ENCODE peak calls at places on chromosomes 2 and 18, in eight cellular contexts. V is body of pancreas, B is dorsolateral prefrontal cortex, O is A673, S is psoas muscle, W is lower lobe of right lung, H is breast epithelium, T is sigmoid colon. A is an unnamed sample.

GRCh38 chr2:232489516-232490220 is 2.0 kb upstream of the ECEL1 start:
- DNase-seq in V (no peak), B (no peak), O (no peak), S (no peak), W (peak; percentile 22), H (no peak), T (peak; percentile 59), A (no peak)

GRCh38 chr2:161999331-161999730 is 74.7 kb downstream of the DPP4 start:
- DNase-seq in V (no peak), B (no peak), O (no peak), S (no peak), W (no peak), H (no peak), T (no peak), A (no peak)

GRCh38 chr2:235669269-235669831 is 175.5 kb downstream of the AGAP1 start:
- DNase-seq in V (peak; percentile 59), B (peak; percentile 87), O (peak; percentile 87), S (peak; percentile 83), W (peak; percentile 72), H (no peak), T (peak; percentile 84), A (peak; percentile 80)

GRCh38 chr2:16226942-16227664 is 286.8 kb downstream of the MYCN start:
- DNase-seq in V (peak; percentile 5), B (no peak), O (peak; percentile 84), S (no peak), W (no peak), H (peak; percentile 21), T (no peak), A (no peak)

GRCh38 chr18:905948-906415 is 1.3 kb downstream of the ADCYAP1 start:
- DNase-seq in V (no peak), B (no peak), O (no peak), S (no peak), W (no peak), H (no peak), T (no peak), A (no peak)

GRCh38 chr2:172239944-172240590 is 137.4 kb upstream of the DLX2 start:
- DNase-seq in V (no peak), B (no peak), O (no peak), S (no peak), W (no peak), H (no peak), T (no peak), A (no peak)

GRCh38 chr2:883260-884026 is 67.2 kb upstream of the SNTG2 start:
- DNase-seq in V (no peak), B (no peak), O (no peak), S (no peak), W (no peak), H (no peak), T (no peak), A (peak; percentile 16)

GRCh38 chr2:200039847-200040246 is 84.5 kb downstream of the MAIP1 start:
- DNase-seq in V (no peak), B (no peak), O (no peak), S (no peak), W (no peak), H (no peak), T (no peak), A (no peak)

GRCh38 chr2:28270456-28271146 is 122.1 kb upstream of the FOSL2 start:
- DNase-seq in V (no peak), B (no peak), O (no peak), S (no peak), W (no peak), H (no peak), T (no peak), A (no peak)

GRCh38 chr2:28273751-28274150 is 118.9 kb upstream of the FOSL2 start:
- DNase-seq in V (no peak), B (no peak), O (no peak), S (no peak), W (no peak), H (no peak), T (no peak), A (peak; percentile 42)

GRCh38 chr2:28271231-28271913 is 121.3 kb upstream of the FOSL2 start:
- DNase-seq in V (no peak), B (no peak), O (no peak), S (no peak), W (no peak), H (no peak), T (no peak), A (no peak)

GRCh38 chr2:28269019-28269784 is 123.5 kb upstream of the FOSL2 start:
- DNase-seq in V (peak; percentile 18), B (no peak), O (no peak), S (no peak), W (no peak), H (no peak), T (no peak), A (peak; percentile 79)

GRCh38 chr2:28271914-28272240 is 120.8 kb upstream of the FOSL2 start:
- DNase-seq in V (no peak), B (no peak), O (no peak), S (no peak), W (no peak), H (no peak), T (no peak), A (no peak)
- H3K4me3 ChIP-seq in V (no peak overlapping the region), B (no peak overlapping the region), O (no peak overlapping the region), S (no peak overlapping the region), W (no peak overlapping the region), H (no peak overlapping the region), T (no peak overlapping the region), A (no peak overlapping the region)

GRCh38 chr2:240251848-240252190 is 111.4 kb upstream of the OTOS start:
- DNase-seq in V (no peak), B (no peak), O (no peak), S (no peak), W (no peak), H (no peak), T (no peak), A (no peak)

GRCh38 chr2:240248981-240249422 is 108.5 kb upstream of the OTOS start:
- DNase-seq in V (no peak), B (no peak), O (no peak), S (no peak), W (peak; percentile 43), H (no peak), T (peak; percentile 60), A (peak; percentile 9)

GRCh38 chr2:240250985-240251847 is 110.8 kb upstream of the OTOS start:
- DNase-seq in V (peak; percentile 95), B (peak; percentile 91), O (no peak), S (peak; percentile 92), W (peak; percentile 87), H (peak; percentile 84), T (peak; percentile 95), A (peak; percentile 74)

GRCh38 chr2:240249423-240250149 is 109.1 kb upstream of the OTOS start:
- DNase-seq in V (no peak), B (peak; percentile 76), O (no peak), S (no peak), W (peak; percentile 45), H (peak; percentile 16), T (peak; percentile 69), A (peak; percentile 9)

DNA sequence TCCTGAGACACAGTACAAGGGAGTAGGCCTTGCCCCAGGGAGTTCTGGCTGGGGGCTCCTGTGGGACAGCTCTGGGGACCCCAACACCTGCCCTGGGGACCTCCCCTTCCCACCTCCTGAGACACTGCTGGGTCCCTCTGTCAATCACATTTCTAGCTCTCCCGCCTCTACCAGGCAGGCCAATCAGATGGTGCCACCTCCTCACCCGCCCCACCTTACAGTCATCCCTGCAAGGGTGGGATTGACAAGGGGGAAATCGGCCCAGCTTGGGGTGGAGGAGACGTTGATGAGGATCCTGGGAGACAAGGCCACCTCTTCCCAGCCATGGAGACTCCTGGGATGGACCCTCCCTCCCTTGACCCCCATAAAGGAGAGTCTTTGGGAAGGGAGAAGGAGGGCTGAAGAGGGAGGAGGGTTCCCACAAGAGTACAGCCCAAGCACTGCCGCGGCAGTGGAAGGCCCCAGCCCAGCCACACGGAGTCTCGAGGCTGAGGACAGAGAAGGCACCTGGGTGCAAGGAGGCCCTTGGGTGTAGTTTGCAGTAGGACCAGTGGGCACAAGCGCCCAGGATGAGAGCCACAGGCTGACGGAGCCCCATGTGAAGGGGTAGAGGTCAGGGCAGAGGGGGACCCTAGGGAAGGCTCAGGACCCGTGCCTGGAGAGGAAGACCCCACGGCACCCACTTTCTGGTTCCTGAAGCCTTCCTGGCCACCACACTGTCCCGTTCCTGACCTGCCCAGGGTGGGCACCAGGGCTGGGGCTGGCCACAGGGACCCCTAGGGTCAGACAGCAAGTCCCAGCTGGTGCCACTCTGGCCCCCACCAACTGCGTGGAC is 109.9 kb upstream of the OTOS start:
- DNase-seq in V (no peak), B (no peak), O (no peak), S (no peak), W (peak; percentile 36), H (no peak), T (peak; percentile 61), A (peak; percentile 16)
- H3K27ac ChIP-seq in V (peak overlapping the region; percentile 98), B (peak overlapping the region; percentile 92), O (no peak overlapping the region), S (peak overlapping the region; percentile 97), W (peak overlapping the region; percentile 74), H (peak overlapping the region; percentile 83), T (peak overlapping the region; percentile 75), A (peak overlapping the region; percentile 8)

GRCh38 chr18:75784413-75784812 is 356.9 kb upstream of the SMIM21 start:
- DNase-seq in V (no peak), B (no peak), O (no peak), S (no peak), W (no peak), H (no peak), T (no peak), A (no peak)
- H3K4me3 ChIP-seq in V (no peak overlapping the region), B (peak overlapping the region; percentile 27), O (no peak overlapping the region), S (no peak overlapping the region), W (no peak overlapping the region), H (no peak overlapping the region), T (peak overlapping the region; percentile 16), A (no peak overlapping the region)

GRCh38 chr2:207815254-207815653 is 45.5 kb upstream of the FZD5 start:
- DNase-seq in V (no peak), B (no peak), O (no peak), S (no peak), W (no peak), H (no peak), T (no peak), A (no peak)

GRCh38 chr2:207819839-207820784 is 50.4 kb upstream of the FZD5 start:
- DNase-seq in V (peak; percentile 80), B (no peak), O (no peak), S (no peak), W (no peak), H (no peak), T (no peak), A (peak; percentile 94)

GRCh38 chr2:207816546-207816945 is 46.8 kb upstream of the FZD5 start:
- DNase-seq in V (no peak), B (no peak), O (no peak), S (no peak), W (no peak), H (no peak), T (no peak), A (no peak)

GRCh38 chr2:207823865-207824264 is 54.2 kb upstream of the FZD5 start:
- DNase-seq in V (no peak), B (no peak), O (no peak), S (no peak), W (no peak), H (no peak), T (no peak), A (no peak)

DNA sequence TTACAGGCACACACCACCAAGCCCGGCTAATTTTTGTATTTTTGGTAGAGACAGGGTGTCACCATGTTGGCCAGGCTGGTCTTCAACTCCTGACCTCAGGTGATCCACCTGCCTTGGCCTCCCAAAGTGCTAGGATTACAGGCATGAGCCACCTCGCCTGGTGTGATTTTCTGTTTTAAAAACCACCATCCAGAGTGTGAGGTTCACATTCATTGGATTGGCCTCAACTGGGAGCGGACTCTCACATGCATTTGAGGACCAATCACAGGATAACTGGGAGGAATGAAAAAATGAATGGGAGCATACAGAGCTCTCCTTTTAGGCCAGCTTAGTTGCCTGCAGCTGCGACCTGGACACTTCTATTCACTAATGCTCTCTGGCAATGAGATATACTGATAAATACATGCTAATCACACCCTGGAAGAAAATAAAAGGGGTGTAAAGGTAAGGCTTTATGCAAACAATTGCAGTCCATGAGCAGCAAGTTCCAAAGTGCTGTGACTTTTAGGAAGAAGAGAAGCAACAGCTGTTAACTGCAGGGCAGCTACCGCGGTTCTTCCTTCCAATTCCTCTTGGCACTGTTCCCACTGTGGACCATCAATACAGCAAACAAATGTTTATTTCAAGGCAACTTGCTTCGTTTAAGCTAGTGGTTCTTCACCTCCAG is 49.4 kb upstream of the FZD5 start:
- DNase-seq in V (no peak), B (no peak), O (no peak), S (no peak), W (no peak), H (no peak), T (peak; percentile 27), A (no peak)
- H3K27ac ChIP-seq in V (peak overlapping the region; percentile 65), B (no peak overlapping the region), O (no peak overlapping the region), S (no peak overlapping the region), W (no peak overlapping the region), H (no peak overlapping the region), T (peak overlapping the region; percentile 25), A (peak overlapping the region; percentile 86)

A was measured in colonic mucosa.